ENCODE peak calls at places on chromosomes 4 and X, in seven cellular contexts. One of them, this sample, is unnamed.
A peak's percentile ranks its signal among the peaks of the same experiment; 100 is the strongest.

GRCh38 chr4:164012396-164013027 is 518.0 kb downstream of the TMA16 start:
- DNase-seq in lower leg skin: no peak
- DNase-seq in IMR-90: no peak
- DNase-seq in Peyer's patch: no peak
- DNase-seq in heart left ventricle: no peak
- DNase-seq in stomach: peak; percentile 48
- DNase-seq in HCT116: peak; percentile 29
- DNase-seq in this sample: no peak

GRCh38 chr4:128574706-128575105 is 234.8 kb upstream of the JADE1 start:
- DNase-seq in lower leg skin: no peak
- DNase-seq in IMR-90: peak; percentile 68
- DNase-seq in Peyer's patch: peak; percentile 89
- DNase-seq in heart left ventricle: peak; percentile 63
- DNase-seq in stomach: peak; percentile 85
- DNase-seq in HCT116: peak; percentile 40
- DNase-seq in this sample: peak; percentile 84

GRCh38 chr4:151604238-151604637 is 156.6 kb downstream of the GATB start:
- DNase-seq in lower leg skin: no peak
- DNase-seq in IMR-90: peak; percentile 32
- DNase-seq in Peyer's patch: no peak
- DNase-seq in heart left ventricle: no peak
- DNase-seq in stomach: no peak
- DNase-seq in HCT116: no peak
- DNase-seq in this sample: no peak

GRCh38 chrX:50081282-50081955 is 119.4 kb downstream of the AKAP4 start:
- DNase-seq in lower leg skin: no peak
- DNase-seq in IMR-90: peak; percentile 13
- DNase-seq in Peyer's patch: peak; percentile 66
- DNase-seq in heart left ventricle: peak; percentile 30
- DNase-seq in stomach: peak; percentile 54
- DNase-seq in HCT116: no peak
- DNase-seq in this sample: peak; percentile 27

GRCh38 chr4:68342139-68342538 is 7.8 kb downstream of the YTHDC1 start:
- DNase-seq in lower leg skin: no peak
- DNase-seq in IMR-90: peak; percentile 73
- DNase-seq in Peyer's patch: no peak
- DNase-seq in heart left ventricle: no peak
- DNase-seq in stomach: no peak
- DNase-seq in HCT116: no peak
- DNase-seq in this sample: no peak

GRCh38 chr4:3879681-3880594 is 113.8 kb downstream of the ADRA2C start:
- DNase-seq in lower leg skin: peak; percentile 78
- DNase-seq in IMR-90: no peak
- DNase-seq in Peyer's patch: peak; percentile 55
- DNase-seq in heart left ventricle: no peak
- DNase-seq in stomach: peak; percentile 26
- DNase-seq in HCT116: no peak
- DNase-seq in this sample: no peak

GRCh38 chrX:56811599-56811998 is 82.6 kb downstream of the NBDY start:
- DNase-seq in lower leg skin: peak; percentile 72
- DNase-seq in IMR-90: no peak
- DNase-seq in Peyer's patch: no peak
- DNase-seq in heart left ventricle: no peak
- DNase-seq in stomach: no peak
- DNase-seq in HCT116: no peak
- DNase-seq in this sample: no peak

GRCh38 chrX:24979081-24979480 is 36.7 kb downstream of the ARX start:
- DNase-seq in lower leg skin: no peak
- DNase-seq in IMR-90: peak; percentile 11
- DNase-seq in Peyer's patch: no peak
- DNase-seq in heart left ventricle: no peak
- DNase-seq in stomach: no peak
- DNase-seq in HCT116: no peak
- DNase-seq in this sample: no peak

GRCh38 chr4:148634476-148634875 is 192.3 kb upstream of the NR3C2 start:
- DNase-seq in lower leg skin: no peak
- DNase-seq in IMR-90: peak; percentile 20
- DNase-seq in Peyer's patch: peak; percentile 50
- DNase-seq in heart left ventricle: no peak
- DNase-seq in stomach: no peak
- DNase-seq in HCT116: no peak
- DNase-seq in this sample: no peak

GRCh38 chrX:112945796-112946195 is 105.2 kb upstream of the AMOT start:
- DNase-seq in lower leg skin: no peak
- DNase-seq in IMR-90: no peak
- DNase-seq in Peyer's patch: no peak
- DNase-seq in heart left ventricle: no peak
- DNase-seq in stomach: no peak
- DNase-seq in HCT116: no peak
- DNase-seq in this sample: no peak

GRCh38 chrX:10167573-10167972 is 10.8 kb downstream of the CLCN4 start:
- DNase-seq in lower leg skin: no peak
- DNase-seq in IMR-90: no peak
- DNase-seq in Peyer's patch: no peak
- DNase-seq in heart left ventricle: no peak
- DNase-seq in stomach: no peak
- DNase-seq in HCT116: no peak
- DNase-seq in this sample: no peak

GRCh38 chr4:139641218-139641617 is 24.4 kb upstream of the MGST2 start:
- DNase-seq in lower leg skin: no peak
- DNase-seq in IMR-90: peak; percentile 71
- DNase-seq in Peyer's patch: no peak
- DNase-seq in heart left ventricle: no peak
- DNase-seq in stomach: no peak
- DNase-seq in HCT116: no peak
- DNase-seq in this sample: no peak

GRCh38 chrX:19776753-19777152 is 110.6 kb downstream of the SH3KBP1 start:
- DNase-seq in lower leg skin: no peak
- DNase-seq in IMR-90: no peak
- DNase-seq in Peyer's patch: peak; percentile 60
- DNase-seq in heart left ventricle: no peak
- DNase-seq in stomach: no peak
- DNase-seq in HCT116: no peak
- DNase-seq in this sample: no peak

GRCh38 chr4:80097395-80098177 is 24.6 kb upstream of the ANTXR2 start:
- DNase-seq in lower leg skin: peak; percentile 92
- DNase-seq in IMR-90: peak; percentile 83
- DNase-seq in Peyer's patch: peak; percentile 47
- DNase-seq in heart left ventricle: peak; percentile 56
- DNase-seq in stomach: no peak
- DNase-seq in HCT116: no peak
- DNase-seq in this sample: peak; percentile 12

GRCh38 chr4:87209696-87210095 is 10.7 kb downstream of the KLHL8 start:
- DNase-seq in lower leg skin: peak; percentile 89
- DNase-seq in IMR-90: no peak
- DNase-seq in Peyer's patch: peak; percentile 64
- DNase-seq in heart left ventricle: peak; percentile 70
- DNase-seq in stomach: peak; percentile 42
- DNase-seq in HCT116: no peak
- DNase-seq in this sample: peak; percentile 35

GRCh38 chrX:119970574-119970973 is 27.0 kb upstream of the NKAP start:
- DNase-seq in lower leg skin: no peak
- DNase-seq in IMR-90: no peak
- DNase-seq in Peyer's patch: no peak
- DNase-seq in heart left ventricle: no peak
- DNase-seq in stomach: no peak
- DNase-seq in HCT116: no peak
- DNase-seq in this sample: no peak

GRCh38 chrX:117743469-117744251 is 372.9 kb downstream of the KLHL13 start:
- DNase-seq in lower leg skin: no peak
- DNase-seq in IMR-90: peak; percentile 1
- DNase-seq in Peyer's patch: peak; percentile 49
- DNase-seq in heart left ventricle: no peak
- DNase-seq in stomach: no peak
- DNase-seq in HCT116: no peak
- DNase-seq in this sample: peak; percentile 9

GRCh38 chr4:25760518-25761157 is 102.2 kb downstream of the SEL1L3 start:
- DNase-seq in lower leg skin: no peak
- DNase-seq in IMR-90: peak; percentile 49
- DNase-seq in Peyer's patch: no peak
- DNase-seq in heart left ventricle: no peak
- DNase-seq in stomach: no peak
- DNase-seq in HCT116: no peak
- DNase-seq in this sample: no peak

GRCh38 chrX:102154218-102154860 is 1.4 kb downstream of the BEX5 start:
- DNase-seq in lower leg skin: no peak
- DNase-seq in IMR-90: no peak
- DNase-seq in Peyer's patch: peak; percentile 41
- DNase-seq in heart left ventricle: no peak
- DNase-seq in stomach: no peak
- DNase-seq in HCT116: no peak
- DNase-seq in this sample: peak; percentile 9

GRCh38 chr4:8675383-8675782 is 82.8 kb downstream of the CPZ start:
- DNase-seq in lower leg skin: no peak
- DNase-seq in IMR-90: peak; percentile 2
- DNase-seq in Peyer's patch: no peak
- DNase-seq in heart left ventricle: no peak
- DNase-seq in stomach: no peak
- DNase-seq in HCT116: no peak
- DNase-seq in this sample: no peak

GRCh38 chr4:186249785-186250739 is 15.9 kb upstream of the F11 start:
- DNase-seq in lower leg skin: no peak
- DNase-seq in IMR-90: peak; percentile 85
- DNase-seq in Peyer's patch: no peak
- DNase-seq in heart left ventricle: no peak
- DNase-seq in stomach: no peak
- DNase-seq in HCT116: no peak
- DNase-seq in this sample: no peak

GRCh38 chr4:76831475-76832390 is 66.2 kb downstream of the SOWAHB start:
- DNase-seq in lower leg skin: no peak
- DNase-seq in IMR-90: peak; percentile 55
- DNase-seq in Peyer's patch: peak; percentile 50
- DNase-seq in heart left ventricle: no peak
- DNase-seq in stomach: no peak
- DNase-seq in HCT116: no peak
- DNase-seq in this sample: no peak

DNA sequence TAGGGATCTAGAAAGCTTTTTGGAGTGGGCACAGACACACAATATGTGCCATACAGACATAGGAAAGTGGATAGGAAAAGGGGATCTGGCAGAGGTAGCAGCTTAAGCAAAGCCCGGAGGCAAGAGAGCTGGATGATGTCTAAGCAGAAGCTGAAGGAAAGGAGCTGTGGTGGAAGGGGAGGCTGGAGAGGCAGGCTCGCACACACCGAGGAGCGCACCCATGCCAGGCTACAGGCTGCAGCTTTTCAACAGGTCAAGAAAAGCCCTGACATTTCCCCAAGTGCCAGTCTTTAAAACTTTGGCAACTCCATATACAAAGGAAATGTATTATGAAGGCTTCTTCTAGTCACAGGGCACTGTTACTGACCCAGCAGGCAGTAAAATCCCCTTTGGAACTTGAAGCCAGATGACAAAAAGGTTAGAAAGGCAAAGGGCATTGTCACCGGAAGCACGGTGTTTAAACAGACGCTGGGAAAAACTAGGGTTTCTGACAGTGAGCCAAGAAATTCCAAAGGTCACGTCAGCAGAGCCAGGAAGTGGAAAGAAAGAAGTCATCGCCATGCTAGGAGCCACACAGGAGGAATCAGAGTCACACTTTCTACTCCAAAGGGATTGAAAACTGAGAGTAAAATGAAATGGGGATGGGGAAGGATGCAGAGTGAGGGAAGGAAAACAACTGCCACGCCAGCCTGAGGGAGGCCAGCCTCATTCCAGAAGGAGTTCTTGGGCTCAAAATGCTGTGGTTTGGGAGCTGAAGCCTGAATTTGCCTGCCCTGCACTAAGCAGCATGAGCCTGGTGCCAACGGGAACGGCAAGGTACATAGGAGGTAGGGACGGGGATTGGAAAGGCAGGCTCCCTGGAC is 67.1 kb downstream of the SOWAHB start:
- DNase-seq in lower leg skin: no peak
- DNase-seq in IMR-90: peak; percentile 92
- DNase-seq in Peyer's patch: peak; percentile 82
- DNase-seq in heart left ventricle: peak; percentile 45
- DNase-seq in stomach: peak; percentile 61
- DNase-seq in HCT116: peak; percentile 47
- DNase-seq in this sample: peak; percentile 79
- TF ChIP-seq POLR2A in lower leg skin: no peak
- TF ChIP-seq POLR2A in IMR-90: peak; percentile 32
- TF ChIP-seq POLR2A in Peyer's patch: peak; percentile 74
- TF ChIP-seq POLR2A in heart left ventricle: no peak
- TF ChIP-seq POLR2A in stomach: no peak
- TF ChIP-seq POLR2A in HCT116: no peak
- TF ChIP-seq POLR2A in this sample: peak; percentile 83

GRCh38 chrX:30573125-30573524 is 4.4 kb downstream of the TASL start:
- DNase-seq in lower leg skin: no peak
- DNase-seq in IMR-90: no peak
- DNase-seq in Peyer's patch: no peak
- DNase-seq in heart left ventricle: no peak
- DNase-seq in stomach: no peak
- DNase-seq in HCT116: no peak
- DNase-seq in this sample: no peak

GRCh38 chrX:30580641-30581040 is 3.1 kb upstream of the TASL start:
- DNase-seq in lower leg skin: no peak
- DNase-seq in IMR-90: no peak
- DNase-seq in Peyer's patch: no peak
- DNase-seq in heart left ventricle: no peak
- DNase-seq in stomach: no peak
- DNase-seq in HCT116: no peak
- DNase-seq in this sample: no peak

GRCh38 chrX:30576881-30577280 is 685 bp downstream of the TASL start:
- DNase-seq in lower leg skin: no peak
- DNase-seq in IMR-90: no peak
- DNase-seq in Peyer's patch: no peak
- DNase-seq in heart left ventricle: no peak
- DNase-seq in stomach: no peak
- DNase-seq in HCT116: no peak
- DNase-seq in this sample: no peak

GRCh38 chrX:30572678-30573077 is 4.9 kb downstream of the TASL start:
- DNase-seq in lower leg skin: no peak
- DNase-seq in IMR-90: no peak
- DNase-seq in Peyer's patch: no peak
- DNase-seq in heart left ventricle: no peak
- DNase-seq in stomach: no peak
- DNase-seq in HCT116: no peak
- DNase-seq in this sample: no peak

GRCh38 chrX:30577362-30577961 is at the start of gene TASL:
- DNase-seq in lower leg skin: no peak
- DNase-seq in IMR-90: no peak
- DNase-seq in Peyer's patch: peak; percentile 69
- DNase-seq in heart left ventricle: no peak
- DNase-seq in stomach: no peak
- DNase-seq in HCT116: no peak
- DNase-seq in this sample: peak; percentile 23
- TF ChIP-seq POLR2A in lower leg skin: no peak
- TF ChIP-seq POLR2A in IMR-90: no peak
- TF ChIP-seq POLR2A in Peyer's patch: no peak
- TF ChIP-seq POLR2A in heart left ventricle: no peak
- TF ChIP-seq POLR2A in stomach: no peak
- TF ChIP-seq POLR2A in HCT116: no peak
- TF ChIP-seq POLR2A in this sample: peak; percentile 23

GRCh38 chr4:18566970-18567799 is 545.6 kb upstream of the LCORL start:
- DNase-seq in lower leg skin: no peak
- DNase-seq in IMR-90: no peak
- DNase-seq in Peyer's patch: peak; percentile 48
- DNase-seq in heart left ventricle: no peak
- DNase-seq in stomach: peak; percentile 29
- DNase-seq in HCT116: no peak
- DNase-seq in this sample: no peak
- TF ChIP-seq POLR2A in lower leg skin: no peak
- TF ChIP-seq POLR2A in IMR-90: no peak
- TF ChIP-seq POLR2A in Peyer's patch: no peak
- TF ChIP-seq POLR2A in heart left ventricle: no peak
- TF ChIP-seq POLR2A in stomach: no peak
- TF ChIP-seq POLR2A in HCT116: no peak
- TF ChIP-seq POLR2A in this sample: no peak

GRCh38 chr4:178356725-178357124 is 914.5 kb upstream of the AGA start:
- DNase-seq in lower leg skin: no peak
- DNase-seq in IMR-90: no peak
- DNase-seq in Peyer's patch: no peak
- DNase-seq in heart left ventricle: no peak
- DNase-seq in stomach: no peak
- DNase-seq in HCT116: peak; percentile 3
- DNase-seq in this sample: no peak
- TF ChIP-seq POLR2A in lower leg skin: no peak
- TF ChIP-seq POLR2A in IMR-90: no peak
- TF ChIP-seq POLR2A in Peyer's patch: no peak
- TF ChIP-seq POLR2A in heart left ventricle: no peak
- TF ChIP-seq POLR2A in stomach: no peak
- TF ChIP-seq POLR2A in HCT116: no peak
- TF ChIP-seq POLR2A in this sample: no peak